ENCODE peak calls at places on chromosome 11, in nine cellular contexts. One of them, this sample, is unnamed.

GRCh38 chr11:86174101-86175046 is 70.2 kb upstream of the EED start:
- DNase-seq in esophagus squamous epithelium: peak; percentile 25
- DNase-seq in fibroblast of pulmonary artery: peak; percentile 99
- DNase-seq in AG04450: peak; percentile 92
- DNase-seq in right atrium auricular region: peak; percentile 94
- DNase-seq in A549: no peak
- DNase-seq in heart right ventricle: peak; percentile 91
- DNase-seq in GM06990: no peak
- DNase-seq in HCT116: no peak
- DNase-seq in this sample: no peak

GRCh38 chr11:34798985-34799384 is 117.2 kb downstream of the APIP start:
- DNase-seq in heart right ventricle: no peak
- DNase-seq in esophagus squamous epithelium: no peak
- DNase-seq in HCT116: no peak
- DNase-seq in GM06990: no peak
- DNase-seq in right atrium auricular region: no peak
- DNase-seq in A549: no peak
- DNase-seq in AG04450: no peak
- DNase-seq in fibroblast of pulmonary artery: no peak
- DNase-seq in this sample: no peak

GRCh38 chr11:87007938-87008337 is 29.8 kb upstream of the TMEM135 start:
- DNase-seq in A549: no peak
- DNase-seq in right atrium auricular region: no peak
- DNase-seq in fibroblast of pulmonary artery: peak; percentile 49
- DNase-seq in esophagus squamous epithelium: no peak
- DNase-seq in HCT116: no peak
- DNase-seq in GM06990: no peak
- DNase-seq in AG04450: no peak
- DNase-seq in heart right ventricle: no peak
- DNase-seq in this sample: no peak

GRCh38 chr11:104333977-104334376 is 170.0 kb upstream of the PDGFD start:
- DNase-seq in GM06990: no peak
- DNase-seq in heart right ventricle: no peak
- DNase-seq in AG04450: no peak
- DNase-seq in esophagus squamous epithelium: no peak
- DNase-seq in HCT116: peak; percentile 7
- DNase-seq in A549: no peak
- DNase-seq in right atrium auricular region: no peak
- DNase-seq in fibroblast of pulmonary artery: no peak
- DNase-seq in this sample: peak; percentile 48

GRCh38 chr11:130323452-130324448 is 9.0 kb upstream of the ZBTB44 start:
- DNase-seq in right atrium auricular region: no peak
- DNase-seq in esophagus squamous epithelium: no peak
- DNase-seq in A549: no peak
- DNase-seq in GM06990: no peak
- DNase-seq in fibroblast of pulmonary artery: peak; percentile 33
- DNase-seq in HCT116: no peak
- DNase-seq in AG04450: no peak
- DNase-seq in heart right ventricle: no peak
- DNase-seq in this sample: no peak

GRCh38 chr11:26780686-26781085 is 58.8 kb upstream of the SLC5A12 start:
- DNase-seq in right atrium auricular region: no peak
- DNase-seq in heart right ventricle: no peak
- DNase-seq in A549: no peak
- DNase-seq in fibroblast of pulmonary artery: no peak
- DNase-seq in esophagus squamous epithelium: no peak
- DNase-seq in AG04450: no peak
- DNase-seq in GM06990: no peak
- DNase-seq in HCT116: no peak
- DNase-seq in this sample: no peak

GRCh38 chr11:34208266-34209135 is 103.1 kb downstream of the NAT10 start:
- DNase-seq in GM06990: no peak
- DNase-seq in esophagus squamous epithelium: no peak
- DNase-seq in HCT116: no peak
- DNase-seq in fibroblast of pulmonary artery: peak; percentile 67
- DNase-seq in heart right ventricle: no peak
- DNase-seq in right atrium auricular region: no peak
- DNase-seq in AG04450: no peak
- DNase-seq in A549: peak; percentile 44
- DNase-seq in this sample: no peak

GRCh38 chr11:115890500-115890899 is 386.3 kb upstream of the CADM1 start:
- DNase-seq in A549: no peak
- DNase-seq in esophagus squamous epithelium: no peak
- DNase-seq in GM06990: no peak
- DNase-seq in AG04450: no peak
- DNase-seq in right atrium auricular region: no peak
- DNase-seq in fibroblast of pulmonary artery: no peak
- DNase-seq in HCT116: no peak
- DNase-seq in heart right ventricle: no peak
- DNase-seq in this sample: no peak

GRCh38 chr11:20249313-20249873 is 89.1 kb upstream of the DBX1 start:
- DNase-seq in A549: no peak
- DNase-seq in heart right ventricle: no peak
- DNase-seq in GM06990: no peak
- DNase-seq in esophagus squamous epithelium: no peak
- DNase-seq in right atrium auricular region: no peak
- DNase-seq in HCT116: no peak
- DNase-seq in fibroblast of pulmonary artery: no peak
- DNase-seq in AG04450: no peak
- DNase-seq in this sample: no peak

GRCh38 chr11:64864473-64865285 is 13.7 kb downstream of the EHD1 start:
- DNase-seq in heart right ventricle: peak; percentile 79
- DNase-seq in right atrium auricular region: peak; percentile 86
- DNase-seq in esophagus squamous epithelium: no peak
- DNase-seq in GM06990: peak; percentile 70
- DNase-seq in HCT116: no peak
- DNase-seq in fibroblast of pulmonary artery: peak; percentile 87
- DNase-seq in A549: no peak
- DNase-seq in AG04450: peak; percentile 93
- DNase-seq in this sample: peak; percentile 90

GRCh38 chr11:103085758-103086365 is 6.1 kb downstream of the DCUN1D5 start:
- DNase-seq in fibroblast of pulmonary artery: peak; percentile 71
- DNase-seq in heart right ventricle: no peak
- DNase-seq in A549: no peak
- DNase-seq in HCT116: no peak
- DNase-seq in GM06990: no peak
- DNase-seq in right atrium auricular region: no peak
- DNase-seq in AG04450: no peak
- DNase-seq in esophagus squamous epithelium: no peak
- DNase-seq in this sample: no peak

GRCh38 chr11:11520231-11521015 is 101.4 kb downstream of the GALNT18 start:
- DNase-seq in AG04450: no peak
- DNase-seq in heart right ventricle: no peak
- DNase-seq in A549: no peak
- DNase-seq in GM06990: no peak
- DNase-seq in esophagus squamous epithelium: no peak
- DNase-seq in fibroblast of pulmonary artery: no peak
- DNase-seq in right atrium auricular region: no peak
- DNase-seq in HCT116: no peak
- DNase-seq in this sample: no peak

GRCh38 chr11:11524436-11525038 is 97.3 kb downstream of the GALNT18 start:
- DNase-seq in HCT116: no peak
- DNase-seq in right atrium auricular region: no peak
- DNase-seq in A549: no peak
- DNase-seq in AG04450: no peak
- DNase-seq in fibroblast of pulmonary artery: no peak
- DNase-seq in heart right ventricle: no peak
- DNase-seq in esophagus squamous epithelium: no peak
- DNase-seq in GM06990: no peak
- DNase-seq in this sample: no peak

GRCh38 chr11:11514246-11514645 is 107.6 kb downstream of the GALNT18 start:
- DNase-seq in esophagus squamous epithelium: no peak
- DNase-seq in AG04450: no peak
- DNase-seq in fibroblast of pulmonary artery: no peak
- DNase-seq in right atrium auricular region: no peak
- DNase-seq in GM06990: no peak
- DNase-seq in HCT116: no peak
- DNase-seq in A549: no peak
- DNase-seq in heart right ventricle: no peak
- DNase-seq in this sample: no peak

GRCh38 chr11:11521306-11522002 is 100.4 kb downstream of the GALNT18 start:
- DNase-seq in heart right ventricle: no peak
- DNase-seq in GM06990: no peak
- DNase-seq in A549: no peak
- DNase-seq in HCT116: no peak
- DNase-seq in esophagus squamous epithelium: no peak
- DNase-seq in right atrium auricular region: no peak
- DNase-seq in fibroblast of pulmonary artery: no peak
- DNase-seq in AG04450: no peak
- DNase-seq in this sample: no peak

GRCh38 chr11:11519184-11519583 is 102.6 kb downstream of the GALNT18 start:
- DNase-seq in AG04450: no peak
- DNase-seq in A549: no peak
- DNase-seq in right atrium auricular region: no peak
- DNase-seq in HCT116: no peak
- DNase-seq in GM06990: no peak
- DNase-seq in esophagus squamous epithelium: no peak
- DNase-seq in fibroblast of pulmonary artery: no peak
- DNase-seq in heart right ventricle: no peak
- DNase-seq in this sample: no peak
- TF ChIP-seq CTCF in AG04450: peak; percentile 3
- TF ChIP-seq CTCF in A549: no peak
- TF ChIP-seq CTCF in right atrium auricular region: no peak
- TF ChIP-seq CTCF in HCT116: peak; percentile 28
- TF ChIP-seq CTCF in GM06990: no peak
- TF ChIP-seq CTCF in esophagus squamous epithelium: no peak
- TF ChIP-seq CTCF in fibroblast of pulmonary artery: no peak
- TF ChIP-seq CTCF in heart right ventricle: no peak
- TF ChIP-seq CTCF in this sample: no peak

DNA sequence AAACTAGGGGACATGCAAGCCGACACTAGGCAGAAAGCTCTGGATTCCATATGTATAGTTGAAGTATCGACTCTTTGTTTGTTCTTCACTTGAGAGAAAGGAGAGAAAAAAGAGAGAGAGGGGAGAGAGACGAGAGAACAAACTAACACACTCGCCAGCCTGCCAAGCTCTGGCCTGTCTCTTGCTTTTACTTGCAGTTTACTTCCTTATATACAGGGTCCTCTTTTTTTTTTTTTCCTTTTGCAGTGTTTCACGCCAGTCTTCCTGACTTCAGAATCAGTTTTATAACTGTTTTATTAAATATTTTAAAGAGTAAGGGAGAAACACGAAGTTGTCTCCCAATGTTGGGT is 19.9 kb downstream of the TEAD1 start:
- DNase-seq in HCT116: no peak
- DNase-seq in right atrium auricular region: no peak
- DNase-seq in fibroblast of pulmonary artery: no peak
- DNase-seq in A549: no peak
- DNase-seq in esophagus squamous epithelium: no peak
- DNase-seq in AG04450: no peak
- DNase-seq in heart right ventricle: no peak
- DNase-seq in GM06990: no peak
- DNase-seq in this sample: peak; percentile 24
- H3K4me3 ChIP-seq in HCT116: peak overlapping the region; percentile 47
- H3K4me3 ChIP-seq in right atrium auricular region: no peak overlapping the region
- H3K4me3 ChIP-seq in fibroblast of pulmonary artery: peak overlapping the region; percentile 32
- H3K4me3 ChIP-seq in A549: peak overlapping the region; percentile 31
- H3K4me3 ChIP-seq in esophagus squamous epithelium: no peak overlapping the region
- H3K4me3 ChIP-seq in AG04450: peak overlapping the region; percentile 46
- H3K4me3 ChIP-seq in heart right ventricle: peak overlapping the region; percentile 18
- H3K4me3 ChIP-seq in GM06990: no peak overlapping the region
- H3K4me3 ChIP-seq in this sample: peak overlapping the region; percentile 29

GRCh38 chr11:118100691-118101232 is 14.0 kb upstream of the SMIM35 start:
- DNase-seq in esophagus squamous epithelium: no peak
- DNase-seq in AG04450: no peak
- DNase-seq in GM06990: no peak
- DNase-seq in right atrium auricular region: no peak
- DNase-seq in HCT116: no peak
- DNase-seq in A549: no peak
- DNase-seq in heart right ventricle: no peak
- DNase-seq in fibroblast of pulmonary artery: no peak
- DNase-seq in this sample: no peak

GRCh38 chr11:118102721-118103261 is 16.0 kb upstream of the SMIM35 start:
- DNase-seq in fibroblast of pulmonary artery: no peak
- DNase-seq in A549: no peak
- DNase-seq in AG04450: no peak
- DNase-seq in HCT116: no peak
- DNase-seq in esophagus squamous epithelium: no peak
- DNase-seq in right atrium auricular region: no peak
- DNase-seq in heart right ventricle: no peak
- DNase-seq in GM06990: no peak
- DNase-seq in this sample: no peak

GRCh38 chr11:118105657-118106305 is 19.0 kb upstream of the SMIM35 start:
- DNase-seq in HCT116: no peak
- DNase-seq in esophagus squamous epithelium: no peak
- DNase-seq in fibroblast of pulmonary artery: no peak
- DNase-seq in AG04450: no peak
- DNase-seq in heart right ventricle: no peak
- DNase-seq in right atrium auricular region: no peak
- DNase-seq in A549: no peak
- DNase-seq in GM06990: no peak
- DNase-seq in this sample: no peak

GRCh38 chr11:118106789-118107335 is 20.1 kb upstream of the SMIM35 start:
- DNase-seq in esophagus squamous epithelium: no peak
- DNase-seq in A549: no peak
- DNase-seq in GM06990: no peak
- DNase-seq in heart right ventricle: no peak
- DNase-seq in HCT116: no peak
- DNase-seq in AG04450: no peak
- DNase-seq in right atrium auricular region: no peak
- DNase-seq in fibroblast of pulmonary artery: no peak
- DNase-seq in this sample: no peak

GRCh38 chr11:118104491-118104890 is 17.7 kb upstream of the SMIM35 start:
- DNase-seq in AG04450: no peak
- DNase-seq in right atrium auricular region: no peak
- DNase-seq in A549: no peak
- DNase-seq in heart right ventricle: no peak
- DNase-seq in esophagus squamous epithelium: no peak
- DNase-seq in fibroblast of pulmonary artery: no peak
- DNase-seq in HCT116: no peak
- DNase-seq in GM06990: no peak
- DNase-seq in this sample: no peak
- TF ChIP-seq CTCF in AG04450: no peak
- TF ChIP-seq CTCF in right atrium auricular region: no peak
- TF ChIP-seq CTCF in A549: no peak
- TF ChIP-seq CTCF in heart right ventricle: no peak
- TF ChIP-seq CTCF in esophagus squamous epithelium: no peak
- TF ChIP-seq CTCF in fibroblast of pulmonary artery: no peak
- TF ChIP-seq CTCF in HCT116: no peak
- TF ChIP-seq CTCF in GM06990: no peak
- TF ChIP-seq CTCF in this sample: no peak

DNA sequence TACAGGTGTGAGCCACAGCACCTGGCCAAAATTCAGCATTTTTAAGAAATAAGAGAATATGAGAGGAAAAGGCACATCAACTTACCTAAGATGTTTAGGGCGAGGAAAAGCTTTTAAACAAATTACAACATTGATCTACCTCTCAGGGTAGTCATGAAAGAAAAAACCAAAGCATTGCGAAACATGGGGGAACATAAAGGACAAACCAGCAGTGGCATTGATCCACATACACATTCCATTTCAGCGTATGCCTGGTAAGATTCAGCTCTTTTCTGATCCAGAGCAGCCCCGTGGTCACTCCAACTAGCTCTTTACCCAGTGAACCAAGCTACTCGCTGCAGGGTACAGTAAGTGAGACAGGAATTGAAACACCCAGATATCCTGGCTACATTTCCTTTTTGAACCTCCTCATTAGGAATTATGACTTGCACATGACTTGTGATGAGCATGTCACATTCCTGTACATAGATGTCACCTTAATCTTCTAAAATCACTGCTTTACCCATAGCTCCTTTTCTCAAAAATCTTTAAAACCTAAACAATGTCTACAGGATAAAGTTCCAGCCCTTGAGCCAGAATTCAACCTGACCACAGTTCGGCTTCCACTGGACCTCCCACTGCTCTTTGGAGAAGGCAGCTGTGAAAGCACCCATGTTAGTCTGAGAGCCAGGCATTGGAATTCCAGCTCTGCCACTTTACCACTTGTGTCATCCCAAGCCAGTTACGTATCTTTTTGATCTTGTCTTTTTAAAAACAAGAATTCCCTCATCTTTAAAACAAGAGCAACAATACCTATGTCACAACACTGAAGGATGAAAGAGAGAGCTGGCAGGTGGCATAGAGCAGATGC is 42.9 kb upstream of the AKIP1 start:
- DNase-seq in right atrium auricular region: no peak
- DNase-seq in HCT116: no peak
- DNase-seq in GM06990: no peak
- DNase-seq in A549: no peak
- DNase-seq in heart right ventricle: no peak
- DNase-seq in esophagus squamous epithelium: no peak
- DNase-seq in fibroblast of pulmonary artery: peak; percentile 65
- DNase-seq in AG04450: no peak
- DNase-seq in this sample: no peak
- H3K4me3 ChIP-seq in right atrium auricular region: no peak overlapping the region
- H3K4me3 ChIP-seq in HCT116: no peak overlapping the region
- H3K4me3 ChIP-seq in GM06990: no peak overlapping the region
- H3K4me3 ChIP-seq in A549: no peak overlapping the region
- H3K4me3 ChIP-seq in heart right ventricle: no peak overlapping the region
- H3K4me3 ChIP-seq in esophagus squamous epithelium: no peak overlapping the region
- H3K4me3 ChIP-seq in fibroblast of pulmonary artery: no peak overlapping the region
- H3K4me3 ChIP-seq in AG04450: peak overlapping the region; percentile 11
- H3K4me3 ChIP-seq in this sample: no peak overlapping the region

This sample was measured in GM12865.